ENCODE peak calls at places on chromosome 15, in eight cellular contexts. C is memory B cell; O is CD8-positive, alpha-beta memory T cell; J is C1 segment of cervical spinal cord; K is hepatocyte; E is amniotic epithelial cell; Q is aorta; M is ecto neural progenitor cell. A is an unnamed sample.

GRCh38 chr15:29822685-29823459 is 604 bp upstream of the TJP1 start:
- DNase-seq in J (peak), K (peak), M (no peak), E (peak), C (no peak), Q (peak), O (no peak), A (peak)

GRCh38 chr15:100703032-100703578 is 100.7 kb downstream of the ASB7 start:
- DNase-seq in Q (no peak), M (no peak), J (no peak), E (peak), K (no peak), C (no peak), O (no peak), A (no peak)

GRCh38 chr15:101029971-101030661 is 111.0 kb downstream of the LRRK1 start:
- DNase-seq in K (no peak), E (no peak), Q (peak), C (no peak), J (no peak), M (peak), O (no peak), A (no peak)

GRCh38 chr15:73818308-73818985 is 54.9 kb upstream of the TBC1D21 start:
- DNase-seq in K (no peak), M (no peak), O (no peak), Q (no peak), E (no peak), C (no peak), J (no peak), A (no peak)

GRCh38 chr15:45118131-45118588 is 4.0 kb downstream of the DUOXA2 start:
- DNase-seq in Q (peak), C (peak), O (peak), J (peak), K (peak), M (peak), E (peak), A (peak)

GRCh38 chr15:62482715-62483429 is 317.8 kb upstream of the C2CD4B start:
- DNase-seq in O (no peak), K (peak), C (no peak), M (peak), J (no peak), Q (no peak), E (peak), A (no peak)

GRCh38 chr15:40320931-40321371 is 2.5 kb upstream of the INAFM2 start:
- DNase-seq in C (peak), O (peak), Q (peak), E (peak), M (no peak), J (no peak), K (peak), A (peak)

GRCh38 chr15:91853968-91854943 is 748 bp downstream of the SLCO3A1 start:
- DNase-seq in E (no peak), M (peak), K (peak), J (no peak), Q (peak), C (no peak), O (peak), A (peak)

GRCh38 chr15:101240364-101240763 is 11.5 kb downstream of the CHSY1 start:
- DNase-seq in O (no peak), C (no peak), Q (no peak), E (peak), M (no peak), K (no peak), J (no peak), A (no peak)

GRCh38 chr15:59170295-59170881 is 36.3 kb upstream of the LDHAL6B start:
- DNase-seq in C (no peak), O (no peak), K (peak), Q (peak), J (no peak), E (peak), M (no peak), A (peak)

GRCh38 chr15:94317211-94317610 is 85.8 kb downstream of the MCTP2 start:
- DNase-seq in Q (no peak), M (no peak), C (no peak), K (no peak), J (no peak), E (no peak), O (no peak), A (no peak)

GRCh38 chr15:67248106-67248505 is 6.4 kb downstream of the AAGAB start:
- DNase-seq in C (no peak), E (peak), M (no peak), O (no peak), J (no peak), Q (no peak), K (no peak), A (no peak)

GRCh38 chr15:61459785-61460707 is 230.9 kb upstream of the RORA start:
- DNase-seq in E (peak), J (no peak), M (no peak), O (no peak), Q (no peak), K (peak), C (no peak), A (no peak)

GRCh38 chr15:72168833-72169232 is 28.8 kb downstream of the GRAMD2A start:
- DNase-seq in Q (peak), M (no peak), O (no peak), J (no peak), C (no peak), E (no peak), K (no peak), A (no peak)

GRCh38 chr15:77984446-77984861 is 93.1 kb downstream of the TBC1D2B start:
- DNase-seq in M (no peak), C (no peak), Q (peak), J (no peak), O (no peak), E (no peak), K (no peak), A (no peak)

GRCh38 chr15:69118089-69118488 is 42.3 kb upstream of the GLCE start:
- DNase-seq in K (peak), C (no peak), Q (no peak), O (no peak), J (no peak), E (no peak), M (no peak), A (no peak)

GRCh38 chr15:92655178-92655995 is at the start of gene FAM174B:
- DNase-seq in M (peak), C (no peak), Q (peak), J (no peak), O (no peak), E (no peak), K (peak), A (peak)

GRCh38 chr15:48954538-48954937 is 9.2 kb downstream of the SHC4 start:
- DNase-seq in Q (peak), E (peak), K (no peak), O (no peak), M (no peak), C (no peak), J (no peak), A (no peak)

GRCh38 chr15:61651267-61651666 is 409.0 kb downstream of the VPS13C start:
- DNase-seq in Q (no peak), M (no peak), O (no peak), E (no peak), J (no peak), K (no peak), C (no peak), A (no peak)

GRCh38 chr15:47194718-47195117 is 522.6 kb upstream of the SEMA6D start:
- DNase-seq in C (no peak), Q (no peak), M (no peak), O (no peak), K (peak), E (peak), J (no peak), A (no peak)

GRCh38 chr15:41104234-41104633 is 11.8 kb downstream of the INO80 start:
- DNase-seq in M (no peak), J (no peak), C (no peak), E (peak), K (no peak), Q (no peak), O (no peak), A (no peak)

GRCh38 chr15:85297537-85297936 is 82.9 kb upstream of the AKAP13 start:
- DNase-seq in Q (no peak), J (no peak), K (no peak), C (no peak), M (no peak), O (no peak), E (no peak), A (no peak)

GRCh38 chr15:44159492-44159891 is 35.6 kb downstream of the FRMD5 start:
- DNase-seq in E (no peak), Q (no peak), K (peak), C (no peak), O (no peak), J (no peak), M (no peak), A (no peak)

GRCh38 chr15:39549912-39550311 is 31.0 kb upstream of the THBS1 start:
- DNase-seq in J (no peak), K (no peak), C (no peak), M (no peak), E (no peak), Q (peak), O (no peak), A (no peak)

GRCh38 chr15:83613146-83613635 is 40.7 kb upstream of the ADAMTSL3 start:
- DNase-seq in O (no peak), C (no peak), E (no peak), Q (no peak), K (no peak), M (no peak), J (no peak), A (no peak)

GRCh38 chr15:88648357-88649214 is 9.8 kb downstream of the ISG20 start:
- DNase-seq in O (no peak), C (no peak), J (no peak), K (peak), E (no peak), M (peak), Q (no peak), A (no peak)

A was measured in posterior cingulate gyrus.